ENCODE peak calls at places on chromosomes 4 and X, in five cellular contexts. O, G, I, W and Z are unnamed samples.

GRCh38 chrX:12223650-12224049 is 85.4 kb downstream of the FRMPD4 start:
- DNase-seq in O (no peak), W (peak; percentile 41), G (no peak), I (no peak), Z (no peak)

GRCh38 chr4:112284662-112285411 is 867 bp downstream of the TIFA start:
- DNase-seq in W (peak; percentile 39), I (no peak), O (no peak), G (no peak), Z (no peak)

GRCh38 chr4:11597506-11597905 is 168.8 kb upstream of the HS3ST1 start:
- DNase-seq in G (no peak), I (no peak), O (no peak), W (no peak), Z (no peak)

GRCh38 chrX:119549327-119550016 is 15.7 kb downstream of the STEEP1 start:
- DNase-seq in I (no peak), W (no peak), G (no peak), O (no peak), Z (no peak)

GRCh38 chrX:115650916-115651315 is 89.9 kb downstream of the PLS3 start:
- DNase-seq in I (peak; percentile 31), G (peak; percentile 56), W (peak; percentile 59), O (peak; percentile 23), Z (no peak)

GRCh38 chr4:53575552-53575951 is 15.7 kb downstream of the LNX1 start:
- DNase-seq in I (no peak), G (no peak), O (no peak), W (no peak), Z (no peak)

GRCh38 chrX:130082244-130083106 is 27.8 kb downstream of the ELF4 start:
- DNase-seq in G (peak; percentile 61), W (no peak), O (no peak), I (peak; percentile 37), Z (no peak)

GRCh38 chrX:66110112-66110511 is 53.9 kb upstream of the HEPH start:
- DNase-seq in O (peak; percentile 3), I (no peak), W (peak; percentile 2), G (no peak), Z (no peak)

GRCh38 chrX:120308959-120309872 is 2.0 kb downstream of the TMEM255A start:
- DNase-seq in I (peak; percentile 65), W (peak; percentile 53), O (peak; percentile 24), G (peak; percentile 74), Z (no peak)

GRCh38 chrX:147340947-147341346 is 526.4 kb upstream of the CXorf51A start:
- DNase-seq in W (no peak), I (no peak), O (no peak), G (no peak), Z (no peak)

GRCh38 chr4:139641218-139641617 is 24.4 kb upstream of the MGST2 start:
- DNase-seq in O (no peak), G (no peak), W (peak; percentile 69), I (no peak), Z (no peak)

GRCh38 chr4:121726642-121727268 is 30.0 kb upstream of the ANXA5 start:
- DNase-seq in O (peak; percentile 61), W (peak; percentile 79), G (no peak), I (no peak), Z (peak; percentile 63)

GRCh38 chr4:62531731-62532130 is 1331.6 kb downstream of the ADGRL3 start:
- DNase-seq in G (no peak), I (no peak), W (no peak), O (no peak), Z (no peak)

GRCh38 chr4:154485127-154485773 is 6.3 kb downstream of the DCHS2 start:
- DNase-seq in W (no peak), O (no peak), G (no peak), I (no peak), Z (no peak)

GRCh38 chr4:56818797-56819196 is 2.7 kb downstream of the SPINK2 start:
- DNase-seq in W (no peak), O (no peak), I (no peak), G (no peak), Z (no peak)

GRCh38 chrX:130245441-130245840 is 23.3 kb downstream of the ZNF280C start:
- DNase-seq in W (peak; percentile 50), G (no peak), I (no peak), O (no peak), Z (no peak)

GRCh38 chr4:109662786-109663185 is 40.5 kb downstream of the CASP6 start:
- DNase-seq in G (no peak), I (no peak), O (no peak), W (no peak), Z (no peak)

GRCh38 chr4:91243132-91243531 is 1060.6 kb upstream of the GRID2 start:
- DNase-seq in W (no peak), G (peak; percentile 86), I (no peak), O (no peak), Z (no peak)

GRCh38 chr4:7041851-7042696 is 1.1 kb upstream of the TADA2B start:
- DNase-seq in W (no peak), O (no peak), G (peak; percentile 80), I (peak; percentile 61), Z (no peak)

GRCh38 chr4:8643986-8644385 is 51.4 kb downstream of the CPZ start:
- DNase-seq in I (peak; percentile 21), G (no peak), W (no peak), O (no peak), Z (no peak)

GRCh38 chr4:61086357-61086756 is 113.8 kb upstream of the ADGRL3 start:
- DNase-seq in G (no peak), W (no peak), I (no peak), O (no peak), Z (no peak)

GRCh38 chr4:61389640-61390039 is 189.5 kb downstream of the ADGRL3 start:
- DNase-seq in W (no peak), G (no peak), I (no peak), O (no peak), Z (no peak)

GRCh38 chrX:25196221-25196620 is 180.5 kb upstream of the ARX start:
- DNase-seq in I (no peak), O (no peak), W (no peak), G (no peak), Z (no peak)

GRCh38 chrX:19303216-19303880 is 40.4 kb upstream of the PDHA1 start:
- DNase-seq in I (no peak), G (no peak), W (peak; percentile 28), O (no peak), Z (no peak)

GRCh38 chr4:76950052-76950845 is 697 bp downstream of the SEPTIN11 start:
- DNase-seq in W (peak; percentile 67), O (no peak), I (peak; percentile 64), G (no peak), Z (no peak)

GRCh38 chr4:183153190-183153916 is 54.3 kb downstream of the WWC2 start:
- DNase-seq in O (no peak), I (no peak), W (no peak), G (no peak), Z (no peak)

GRCh38 chr4:73843369-73843768 is 6.9 kb downstream of the CXCL6 start:
- DNase-seq in I (no peak), W (peak; percentile 56), O (no peak), G (no peak), Z (no peak)

GRCh38 chr4:6701371-6701770 is 7.7 kb downstream of the S100P start:
- DNase-seq in O (no peak), W (no peak), I (no peak), G (no peak), Z (no peak)

GRCh38 chrX:66030505-66031317 is 9.2 kb downstream of the VSIG4 start:
- DNase-seq in O (peak; percentile 10), G (no peak), I (no peak), W (peak; percentile 8), Z (no peak)

GRCh38 chr4:143343276-143343831 is 6.7 kb downstream of the GAB1 start:
- DNase-seq in O (no peak), W (no peak), G (no peak), I (no peak), Z (no peak)

GRCh38 chr4:44086753-44087152 is 361.9 kb downstream of the KCTD8 start:
- DNase-seq in I (no peak), O (no peak), G (no peak), W (no peak), Z (no peak)

GRCh38 chr4:53119685-53120084 is 246.2 kb downstream of the SCFD2 start:
- DNase-seq in I (no peak), O (no peak), G (peak; percentile 54), W (peak; percentile 82), Z (no peak)

DNA sequence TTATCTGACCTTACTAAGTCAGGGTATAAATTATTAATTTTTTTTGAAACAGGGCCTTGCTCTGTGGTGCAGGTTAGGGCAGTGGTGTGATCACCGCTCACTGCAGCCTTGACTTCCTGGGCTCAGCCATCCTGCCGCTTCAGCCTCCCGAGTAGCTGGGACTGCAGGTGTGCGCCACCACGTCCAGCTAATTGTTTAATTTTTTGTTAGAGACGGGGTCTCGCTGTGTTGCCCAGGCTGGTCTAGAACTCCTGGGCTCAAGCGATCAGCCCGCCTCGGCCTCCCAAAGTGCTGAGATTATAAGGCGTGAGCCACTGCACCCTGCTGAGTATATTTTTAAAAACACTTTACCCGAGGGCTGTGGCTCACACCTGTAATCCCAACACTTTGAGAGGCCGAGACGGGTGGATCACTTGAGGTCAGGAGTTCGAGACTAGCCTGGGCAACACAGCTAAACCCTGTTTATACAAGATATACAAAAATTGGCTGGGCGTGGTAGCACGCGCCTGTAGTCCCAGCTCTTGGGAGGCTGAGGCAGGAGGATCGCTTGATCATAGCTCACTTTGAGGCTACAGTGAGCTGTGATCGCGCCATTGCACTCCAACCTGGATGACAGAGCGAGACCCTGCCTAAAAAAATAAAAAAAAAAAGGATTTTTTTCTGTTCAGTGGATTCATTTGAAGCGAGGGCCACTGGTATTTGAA is 721 bp upstream of the TBC1D25 start:
- DNase-seq in O (no peak), G (no peak), W (no peak), I (no peak), Z (no peak)
- H3K4me3 ChIP-seq in O (no peak overlapping the region), G (peak overlapping the region; percentile 58), W (peak overlapping the region; percentile 79), I (no peak overlapping the region), Z (peak overlapping the region; percentile 60)

GRCh38 chr4:58303456-58303855 is 1193.3 kb upstream of the IGFBP7 start:
- DNase-seq in I (no peak), G (no peak), W (no peak), O (no peak), Z (no peak)
- TF ChIP-seq CTCF in I (no peak), G (no peak), W (no peak), O (no peak), Z (no peak)

DNA sequence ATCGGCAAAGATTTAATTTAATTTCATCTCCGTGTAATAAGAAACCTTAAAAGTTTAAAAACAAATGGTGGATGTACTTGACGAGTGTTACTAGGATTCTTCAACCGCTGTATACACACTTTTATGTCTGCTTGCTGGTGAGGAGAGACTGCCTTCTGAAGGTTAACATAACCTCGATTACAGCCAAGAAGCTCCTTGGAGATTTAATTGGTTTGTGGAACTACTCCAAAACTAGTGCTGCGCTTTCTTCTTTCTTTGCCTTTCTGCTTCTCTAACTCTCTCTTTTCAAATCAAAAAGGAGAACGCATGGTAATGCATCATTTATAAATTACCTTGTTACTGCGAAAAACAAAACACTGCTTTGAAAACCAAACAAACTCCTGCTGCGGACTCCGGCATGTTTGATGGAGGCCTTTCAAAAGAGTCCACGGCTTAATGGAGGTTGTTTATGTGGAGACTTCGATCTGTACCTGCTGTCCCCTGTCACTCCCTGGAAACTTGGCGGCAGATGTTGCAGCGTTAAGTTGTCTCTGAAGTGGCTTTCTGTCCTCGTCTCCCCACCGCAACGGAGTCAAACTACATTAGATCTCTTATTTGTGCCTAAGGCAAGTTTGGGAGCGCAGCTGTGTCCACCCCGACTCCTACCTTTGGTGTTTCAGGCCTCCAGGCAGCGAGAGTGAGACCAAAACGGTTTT is 108.9 kb downstream of the ANTXR2 start:
- DNase-seq in I (no peak), W (no peak), G (peak; percentile 65), O (no peak), Z (no peak)
- H3K4me3 ChIP-seq in I (peak overlapping the region; percentile 26), W (no peak overlapping the region), G (no peak overlapping the region), O (no peak overlapping the region), Z (no peak overlapping the region)

GRCh38 chr4:25842229-25842840 is 20.5 kb downstream of the SEL1L3 start:
- DNase-seq in W (no peak), I (no peak), O (no peak), G (no peak), Z (no peak)
- TF ChIP-seq CTCF in W (no peak), I (no peak), O (no peak), G (no peak), Z (no peak)